ENCODE peak calls at places on chromosomes 16 and 17, in ten cellular contexts. P is AG08395; F is neural crest cell; S is progenitor cell of endocrine pancreas; J is NCI-H1092; Z is A172; A is activated CD8-positive, alpha-beta memory T cell treated with anti-CD3 and anti-CD28 coated beads for 4 hours; D is anterior cingulate cortex; X is erythroblast; H is dermis blood vessel endothelial cell. E is an unnamed sample.

GRCh38 chr16:85041184-85041928 is 13.8 kb downstream of the KIAA0513 start:
- DNase-seq in F (no peak), J (peak; percentile 58), A (no peak), Z (no peak), H (no peak), X (no peak), S (no peak), P (no peak), D (no peak), E (no peak)

GRCh38 chr17:47232465-47232864 is 21.2 kb upstream of the ITGB3 start:
- DNase-seq in X (no peak), D (no peak), Z (no peak), F (no peak), A (no peak), P (no peak), S (no peak), J (no peak), H (no peak), E (no peak)

GRCh38 chr17:58315281-58315711 is 13.3 kb downstream of the TSPOAP1 start:
- DNase-seq in J (no peak), A (no peak), S (no peak), P (no peak), F (no peak), D (no peak), Z (no peak), H (no peak), X (no peak), E (no peak)

GRCh38 chr16:30567991-30568638 is 3.4 kb downstream of the ZNF688 start:
- DNase-seq in J (no peak), Z (peak; percentile 77), D (no peak), F (no peak), S (no peak), H (peak; percentile 57), X (no peak), A (no peak), P (no peak), E (peak; percentile 62)

GRCh38 chr17:18191071-18191667 is 7.5 kb downstream of the ALKBH5 start:
- DNase-seq in P (no peak), S (no peak), F (no peak), A (no peak), Z (no peak), D (no peak), J (no peak), H (peak; percentile 92), X (no peak), E (peak; percentile 29)

GRCh38 chr17:2067559-2067958 is 12.7 kb downstream of the HIC1 start:
- DNase-seq in X (no peak), D (no peak), S (no peak), F (no peak), Z (peak; percentile 83), H (peak; percentile 89), A (no peak), P (no peak), J (no peak), E (no peak)

GRCh38 chr16:31402687-31403086 is 9.6 kb downstream of the ITGAD start:
- DNase-seq in J (no peak), X (no peak), P (no peak), A (no peak), F (no peak), H (no peak), D (no peak), Z (peak; percentile 54), S (no peak), E (no peak)

GRCh38 chr16:66862023-66862520 is 17.9 kb downstream of the CA7 start:
- DNase-seq in Z (no peak), S (no peak), H (no peak), X (no peak), J (no peak), P (no peak), D (no peak), A (no peak), F (no peak), E (no peak)

GRCh38 chr17:74992223-74992622 is 4.8 kb downstream of the CDR2L start:
- DNase-seq in H (no peak), J (no peak), P (no peak), Z (peak; percentile 11), S (no peak), D (no peak), A (no peak), F (no peak), X (no peak), E (no peak)

GRCh38 chr16:56824335-56824734 is 40.7 kb upstream of the SLC12A3 start:
- DNase-seq in Z (peak; percentile 61), X (no peak), H (peak; percentile 14), J (peak; percentile 33), A (no peak), P (peak; percentile 45), S (no peak), D (no peak), F (peak; percentile 29), E (no peak)

GRCh38 chr16:3825103-3825502 is 55.4 kb downstream of the CREBBP start:
- DNase-seq in P (peak; percentile 50), A (no peak), D (no peak), H (no peak), F (no peak), X (no peak), Z (peak; percentile 64), J (no peak), S (no peak), E (no peak)

GRCh38 chr17:13843862-13844640 is 225.3 kb upstream of the COX10 start:
- DNase-seq in J (no peak), H (no peak), D (no peak), P (no peak), X (no peak), A (no peak), S (no peak), Z (no peak), F (no peak), E (no peak)

E was measured in hepatocyte.